ENCODE peak calls at places on chromosome 20, in nine cellular contexts. O is A673; X is SK-N-SH; G is transverse colon; R is CD4-positive, alpha-beta T cell; E is hepatocyte; Z is astrocyte of the spinal cord; D is epithelial cell of esophagus; Q is thoracic aorta. H is an unnamed sample.
A peak's percentile ranks its signal among the peaks of the same experiment; 100 is the strongest.

GRCh38 chr20:12345978-12346377 is 428.3 kb downstream of the BTBD3 start:
- DNase-seq in D (no peak), Z (no peak), X (no peak), O (no peak), R (no peak), Q (no peak), G (no peak), E (no peak), H (no peak)

GRCh38 chr20:59191756-59192532 is 28.3 kb downstream of the ZNF831 start:
- DNase-seq in X (no peak), Q (no peak), E (no peak), G (no peak), D (no peak), O (no peak), R (no peak), Z (no peak), H (no peak)

GRCh38 chr20:63292904-63293303 is at the start of gene COL20A1:
- DNase-seq in E (no peak), R (no peak), X (peak; percentile 67), O (no peak), Z (no peak), Q (no peak), G (no peak), D (no peak), H (no peak)

GRCh38 chr20:4225778-4226177 is 210.4 kb upstream of the RNF24 start:
- DNase-seq in E (peak; percentile 41), G (no peak), O (no peak), X (no peak), D (peak; percentile 54), Q (no peak), Z (peak; percentile 97), R (no peak), H (no peak)

GRCh38 chr20:34300809-34301586 is 2.2 kb downstream of the AHCY start:
- DNase-seq in R (no peak), X (no peak), E (peak; percentile 40), Q (no peak), D (no peak), G (no peak), Z (no peak), O (no peak), H (no peak)

GRCh38 chr20:53599910-53600632 is 6.4 kb upstream of the ZNF217 start:
- DNase-seq in O (no peak), G (no peak), R (no peak), X (no peak), E (no peak), Q (no peak), Z (no peak), D (no peak), H (no peak)

GRCh38 chr20:59027746-59028320 is 4.3 kb downstream of the ATP5F1E start:
- DNase-seq in D (no peak), O (no peak), R (no peak), E (no peak), X (no peak), G (no peak), Z (peak; percentile 85), Q (no peak), H (no peak)

GRCh38 chr20:19995220-19995863 is 21.8 kb upstream of the NAA20 start:
- DNase-seq in E (peak; percentile 71), G (no peak), D (peak; percentile 63), X (peak; percentile 60), Z (peak; percentile 74), R (no peak), O (peak; percentile 83), Q (no peak), H (peak; percentile 48)

GRCh38 chr20:31550099-31550498 is 35.9 kb downstream of the HM13 start:
- DNase-seq in X (no peak), Z (no peak), Q (no peak), E (no peak), R (no peak), O (no peak), G (no peak), D (no peak), H (no peak)

GRCh38 chr20:59469266-59470252 is 134.8 kb upstream of the PHACTR3 start:
- DNase-seq in X (no peak), D (no peak), Q (no peak), Z (no peak), O (no peak), R (no peak), G (no peak), E (no peak), H (no peak)

GRCh38 chr20:55153321-55153720 is 677.9 kb downstream of the DOK5 start:
- DNase-seq in X (no peak), D (peak; percentile 44), Q (no peak), O (no peak), R (no peak), E (no peak), G (no peak), Z (peak; percentile 28), H (no peak)

GRCh38 chr20:5197270-5197827 is 70.5 kb downstream of the CDS2 start:
- DNase-seq in Z (no peak), Q (no peak), G (no peak), X (no peak), O (no peak), E (no peak), D (no peak), R (no peak), H (no peak)

GRCh38 chr20:59752704-59753460 is 148.5 kb downstream of the PHACTR3 start:
- DNase-seq in X (peak; percentile 41), G (peak; percentile 20), O (no peak), R (no peak), E (no peak), Z (no peak), Q (no peak), D (no peak), H (no peak)

GRCh38 chr20:44357555-44358130 is 2.1 kb downstream of the HNF4A start:
- DNase-seq in Q (no peak), R (no peak), X (no peak), O (no peak), E (no peak), Z (no peak), D (no peak), G (no peak), H (no peak)

DNA sequence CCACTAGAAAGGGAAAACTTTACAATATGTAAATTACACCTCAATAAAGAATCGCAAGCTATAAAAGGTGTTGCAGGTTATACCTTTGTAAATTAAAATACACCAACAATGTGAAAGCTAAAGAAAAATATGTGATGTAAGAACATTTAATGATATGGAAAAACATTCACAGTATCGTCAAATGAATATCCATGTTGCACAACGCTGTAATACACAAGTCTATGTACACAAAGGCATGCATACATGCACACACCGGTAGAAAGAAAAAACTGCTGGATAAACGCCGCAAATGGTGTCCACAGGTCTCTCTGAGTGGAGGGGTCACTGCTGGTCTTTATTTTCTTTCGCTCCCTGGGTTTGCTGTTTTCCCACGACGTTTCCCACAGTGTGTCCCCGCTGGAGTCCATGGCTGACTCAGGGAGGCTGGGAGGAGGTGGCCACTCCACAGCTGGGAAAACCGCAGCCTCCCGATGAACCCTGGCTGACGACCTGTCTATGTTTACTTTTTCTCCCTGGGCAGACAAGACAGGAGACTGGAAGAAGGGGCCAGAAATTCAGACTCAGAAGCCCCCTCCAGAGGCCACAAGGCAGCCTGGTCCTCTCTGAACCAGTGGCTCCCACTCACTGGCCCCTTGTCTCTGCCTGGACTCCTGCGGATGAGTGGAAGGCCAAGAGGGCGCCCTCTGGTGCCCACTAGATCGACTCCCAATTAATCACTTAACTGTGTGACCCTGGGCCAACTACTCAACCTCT is 13.0 kb upstream of the BPI start:
- DNase-seq in X (peak; percentile 42), O (peak; percentile 22), R (no peak), Q (no peak), D (peak; percentile 31), G (no peak), E (peak; percentile 59), Z (peak; percentile 98), H (peak; percentile 23)
- TF ChIP-seq CTCF in X (peak; percentile 44), O (peak; percentile 50), R (no peak), Q (peak; percentile 58), D (peak; percentile 20), G (no peak), E (peak; percentile 44), Z (peak; percentile 73), H (peak; percentile 42)

GRCh38 chr20:237918-238317 is 10.9 kb downstream of the DEFB129 start:
- DNase-seq in Z (no peak), E (no peak), D (no peak), Q (no peak), R (no peak), O (no peak), X (no peak), G (no peak), H (no peak)

GRCh38 chr20:237479-237878 is 10.4 kb downstream of the DEFB129 start:
- DNase-seq in G (peak; percentile 12), Q (no peak), D (no peak), Z (no peak), O (no peak), X (no peak), E (no peak), R (no peak), H (peak; percentile 41)

GRCh38 chr20:235891-236290 is 8.8 kb downstream of the DEFB129 start:
- DNase-seq in D (peak; percentile 79), Q (no peak), R (no peak), O (no peak), Z (peak; percentile 5), X (peak; percentile 17), G (no peak), E (peak; percentile 12), H (no peak)
- TF ChIP-seq CTCF in D (peak; percentile 60), Q (no peak), R (no peak), O (peak; percentile 23), Z (peak; percentile 19), X (peak; percentile 38), G (no peak), E (peak; percentile 28), H (no peak)

GRCh38 chr20:6416371-6416770 is 293.5 kb upstream of the FERMT1 start:
- DNase-seq in G (no peak), X (no peak), D (no peak), Z (no peak), E (no peak), R (no peak), O (no peak), Q (no peak), H (no peak)
- TF ChIP-seq CTCF in G (no peak), X (no peak), D (no peak), Z (no peak), E (no peak), R (no peak), O (peak; percentile 18), Q (no peak), H (no peak)

GRCh38 chr20:380763-381580 is 412 bp downstream of the TRIB3 start:
- DNase-seq in D (peak; percentile 76), Z (peak; percentile 58), E (peak; percentile 88), Q (no peak), X (peak; percentile 87), G (peak; percentile 58), O (peak; percentile 66), R (peak; percentile 39), H (peak; percentile 79)
- TF ChIP-seq CTCF in D (no peak), Z (peak; percentile 6), E (no peak), Q (no peak), X (no peak), G (no peak), O (no peak), R (no peak), H (no peak)

GRCh38 chr20:49674383-49675352 is 39.0 kb downstream of the B4GALT5 start:
- DNase-seq in O (no peak), G (peak; percentile 32), D (peak; percentile 59), Q (no peak), R (no peak), X (no peak), Z (peak; percentile 66), E (peak; percentile 79), H (no peak)
- TF ChIP-seq CTCF in O (no peak), G (peak; percentile 6), D (no peak), Q (no peak), R (no peak), X (no peak), Z (no peak), E (peak; percentile 10), H (no peak)

GRCh38 chr20:9454781-9455180 is 59.6 kb upstream of the LAMP5 start:
- DNase-seq in O (no peak), D (peak; percentile 13), G (no peak), E (no peak), R (no peak), Z (no peak), Q (no peak), X (no peak), H (no peak)
- TF ChIP-seq CTCF in O (no peak), D (no peak), G (no peak), E (no peak), R (no peak), Z (no peak), Q (no peak), X (no peak), H (no peak)